ENCODE peak calls at places on chromosomes 16 and 17, in nine cellular contexts. J, M, Z, Y, O, P, X, K and Q are unnamed samples.

GRCh38 chr17:13429201-13429600 is 172.5 kb downstream of the HS3ST3A1 start:
- DNase-seq in O (peak; percentile 71), X (peak; percentile 90), J (peak; percentile 92), Y (no peak), M (peak; percentile 78), P (no peak), K (peak; percentile 95), Z (no peak), Q (no peak)

GRCh38 chr16:14057878-14058382 is 13.2 kb upstream of the MRTFB start:
- DNase-seq in Z (peak; percentile 84), P (no peak), X (no peak), M (no peak), O (no peak), K (no peak), Y (no peak), J (no peak), Q (no peak)

GRCh38 chr17:63370696-63371095 is 75.4 kb downstream of the CYB561 start:
- DNase-seq in X (no peak), Y (no peak), O (no peak), Z (no peak), M (no peak), J (peak; percentile 48), K (no peak), P (no peak), Q (no peak)

GRCh38 chr17:82963104-82963950 is 116.1 kb upstream of the METRNL start:
- DNase-seq in X (peak; percentile 71), J (peak; percentile 84), Y (no peak), Z (peak; percentile 2), K (peak; percentile 67), P (peak; percentile 32), M (peak; percentile 32), O (no peak), Q (peak; percentile 26)

GRCh38 chr16:86229866-86230656 is 280.3 kb upstream of the FOXF1 start:
- DNase-seq in P (no peak), M (no peak), O (no peak), Y (no peak), X (no peak), K (no peak), J (no peak), Z (no peak), Q (no peak)

GRCh38 chr17:8468109-8468508 is 32.4 kb downstream of the NDEL1 start:
- DNase-seq in P (no peak), K (no peak), M (no peak), Y (no peak), Z (no peak), X (no peak), J (no peak), O (no peak), Q (no peak)

GRCh38 chr16:88650749-88651275 is at the start of gene CYBA:
- DNase-seq in J (peak; percentile 40), P (no peak), O (peak; percentile 82), K (no peak), Y (peak; percentile 55), Z (peak; percentile 34), M (no peak), X (peak; percentile 69), Q (no peak)

GRCh38 chr16:83051451-83051850 is 424.7 kb downstream of the CDH13 start:
- DNase-seq in J (peak; percentile 56), Y (no peak), O (no peak), K (no peak), P (no peak), Z (no peak), M (no peak), X (no peak), Q (no peak)

GRCh38 chr16:66357523-66357928 is 9.0 kb upstream of the CDH5 start:
- DNase-seq in M (peak; percentile 62), K (peak; percentile 63), X (peak; percentile 77), Z (peak; percentile 80), O (peak; percentile 87), P (peak; percentile 42), Y (no peak), J (peak; percentile 83), Q (peak; percentile 36)

GRCh38 chr16:9340402-9341095 is 249.1 kb downstream of the HAPSTR1 start:
- DNase-seq in O (no peak), K (no peak), Y (no peak), J (no peak), X (no peak), P (peak; percentile 36), M (no peak), Z (no peak), Q (no peak)

GRCh38 chr16:13390093-13390985 is 488.9 kb downstream of the SHISA9 start:
- DNase-seq in J (no peak), Y (no peak), K (no peak), P (no peak), X (no peak), M (no peak), O (peak; percentile 28), Z (peak; percentile 37), Q (no peak)

GRCh38 chr17:39863918-39864746 is at the start of gene IKZF3:
- DNase-seq in K (no peak), X (peak; percentile 44), M (no peak), Z (no peak), Y (peak; percentile 59), P (no peak), O (peak; percentile 46), J (no peak), Q (no peak)

GRCh38 chr17:80111702-80112470 is 10.5 kb downstream of the GAA start:
- DNase-seq in M (no peak), X (no peak), O (no peak), K (no peak), J (no peak), Z (no peak), P (no peak), Y (no peak), Q (no peak)

GRCh38 chr17:30290696-30291570 is 811 bp downstream of the BLMH start:
- DNase-seq in M (no peak), J (peak; percentile 11), X (peak; percentile 43), P (no peak), Z (no peak), K (no peak), Y (no peak), O (peak; percentile 52), Q (peak; percentile 20)

GRCh38 chr17:75645889-75646625 is 12.8 kb downstream of the SMIM5 start:
- DNase-seq in M (no peak), X (peak; percentile 56), J (no peak), K (no peak), P (peak; percentile 92), O (peak; percentile 98), Z (peak; percentile 98), Y (no peak), Q (peak; percentile 71)

GRCh38 chr17:35372846-35373531 is 432 bp downstream of the SLFN11 start:
- DNase-seq in Z (no peak), P (no peak), Y (no peak), J (no peak), M (no peak), O (peak; percentile 38), X (peak; percentile 0), K (peak; percentile 9), Q (no peak)

GRCh38 chr16:54657058-54657708 is 273.5 kb upstream of the IRX5 start:
- DNase-seq in K (no peak), X (peak; percentile 10), Y (no peak), O (peak; percentile 77), J (peak; percentile 49), Z (peak; percentile 5), P (no peak), M (no peak), Q (no peak)

GRCh38 chr17:47652570-47652969 is 2.9 kb downstream of the KPNB1 start:
- DNase-seq in K (no peak), M (no peak), O (no peak), Z (no peak), X (peak; percentile 16), J (peak; percentile 10), Y (no peak), P (no peak), Q (no peak)

GRCh38 chr16:86882586-86883280 is 304.4 kb downstream of the FOXL1 start:
- DNase-seq in J (peak; percentile 53), K (peak; percentile 75), Z (peak; percentile 82), Y (no peak), M (peak; percentile 63), P (no peak), O (peak; percentile 79), X (peak; percentile 73), Q (no peak)

GRCh38 chr16:15507299-15507958 is 73.0 kb downstream of the BMERB1 start:
- DNase-seq in Z (peak; percentile 7), Y (no peak), X (peak; percentile 23), O (no peak), P (no peak), M (no peak), J (peak; percentile 85), K (no peak), Q (no peak)